ENCODE peak calls at places on chromosome 1, in nine cellular contexts. V is mucosa of descending colon, C is astrocyte, E is kidney epithelial cell, Z is heart right ventricle, G is left ventricle myocardium inferior, I is GM23338, H is osteoblast, R is sigmoid colon. B is an unnamed sample.

GRCh38 chr1:205963352-205963751 is 20.1 kb upstream of the SLC26A9 start:
- DNase-seq in V (no peak), C (peak; percentile 87), E (peak; percentile 69), Z (no peak), G (no peak), I (no peak), H (peak; percentile 93), R (no peak), B (no peak)

GRCh38 chr1:3898994-3899775 is 887 bp downstream of the C1orf174 start:
- DNase-seq in V (no peak), C (no peak), E (no peak), Z (no peak), G (no peak), I (peak; percentile 87), H (no peak), R (no peak), B (no peak)

GRCh38 chr1:10794724-10795304 is 1.6 kb downstream of the CASZ1 start:
- DNase-seq in V (no peak), C (no peak), E (no peak), Z (peak; percentile 39), G (peak; percentile 59), I (peak; percentile 59), H (peak; percentile 77), R (peak; percentile 68), B (no peak)

GRCh38 chr1:223486366-223486765 is 93.2 kb downstream of the CCDC185 start:
- DNase-seq in V (no peak), C (no peak), E (no peak), Z (no peak), G (no peak), I (peak; percentile 32), H (no peak), R (no peak), B (no peak)

GRCh38 chr1:24450857-24451397 is 35.3 kb downstream of the NIPAL3 start:
- DNase-seq in V (no peak), C (no peak), E (no peak), Z (no peak), G (no peak), I (no peak), H (no peak), R (no peak), B (no peak)

GRCh38 chr1:28449904-28450303 is 55.9 kb upstream of the RCC1 start:
- DNase-seq in V (no peak), C (peak; percentile 78), E (no peak), Z (no peak), G (no peak), I (no peak), H (peak; percentile 89), R (no peak), B (no peak)

GRCh38 chr1:12616709-12617373 is 1.2 kb downstream of the DHRS3 start:
- DNase-seq in V (peak; percentile 69), C (no peak), E (no peak), Z (peak; percentile 56), G (peak; percentile 39), I (no peak), H (peak; percentile 75), R (peak; percentile 81), B (no peak)

GRCh38 chr1:13582713-13583443 is 754 bp upstream of the PDPN start:
- DNase-seq in V (no peak), C (no peak), E (no peak), Z (no peak), G (no peak), I (peak; percentile 50), H (peak; percentile 15), R (no peak), B (no peak)

DNA sequence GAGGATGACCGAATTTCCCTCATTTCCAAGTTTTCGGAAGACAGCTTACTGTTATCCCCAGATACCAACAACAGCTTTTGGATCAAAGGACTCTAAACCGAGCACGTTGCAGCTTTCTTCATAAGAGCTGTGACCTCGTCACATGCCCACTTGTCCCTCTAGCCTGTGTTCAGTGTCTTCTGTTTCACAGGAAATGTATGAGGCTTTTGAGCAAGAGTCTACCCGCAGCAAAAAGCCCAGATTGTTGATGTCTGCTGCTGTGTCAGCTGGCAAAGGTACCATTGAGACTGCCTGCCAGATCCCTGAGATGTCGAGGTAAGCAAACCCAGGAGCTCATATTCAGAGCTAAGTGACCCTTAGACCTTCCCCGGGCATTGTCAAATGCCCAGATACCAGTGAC is 24.1 kb downstream of the CHI3L2 start:
- DNase-seq in V (no peak), C (no peak), E (no peak), Z (no peak), G (no peak), I (no peak), H (no peak), R (no peak), B (no peak)
- TF ChIP-seq CTCF in V (no peak), C (no peak), E (no peak), Z (no peak), G (no peak), I (no peak), H (no peak), R (no peak), B (no peak)

DNA sequence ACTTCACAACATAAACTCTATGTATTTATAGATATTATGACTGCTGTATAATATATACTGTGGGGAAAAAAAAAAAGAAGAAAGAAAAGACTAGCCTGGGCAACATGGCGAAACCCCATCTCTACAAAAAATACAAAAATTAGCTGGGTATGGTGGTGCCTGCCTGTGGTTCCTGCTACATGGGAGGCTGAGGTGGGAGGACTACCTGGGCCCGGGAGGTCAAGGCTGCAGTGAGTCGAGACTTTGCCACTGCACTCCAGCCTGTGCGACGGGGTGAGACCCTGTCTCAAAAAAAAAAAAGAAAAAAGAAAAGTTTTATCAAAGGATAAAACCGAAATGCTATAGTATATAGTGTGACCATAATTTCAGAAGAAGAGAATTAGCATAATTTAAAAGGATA is 2.7 kb downstream of the EXOC8 start:
- DNase-seq in V (no peak), C (no peak), E (no peak), Z (no peak), G (no peak), I (no peak), H (no peak), R (no peak), B (no peak)
- H3K4me3 ChIP-seq in V (no peak overlapping the region), C (peak overlapping the region; percentile 52), E (peak overlapping the region; percentile 9), Z (peak overlapping the region; percentile 95), G (peak overlapping the region; percentile 97), I (peak overlapping the region; percentile 90), H (peak overlapping the region; percentile 49), R (peak overlapping the region; percentile 78), B (peak overlapping the region; percentile 79)

DNA sequence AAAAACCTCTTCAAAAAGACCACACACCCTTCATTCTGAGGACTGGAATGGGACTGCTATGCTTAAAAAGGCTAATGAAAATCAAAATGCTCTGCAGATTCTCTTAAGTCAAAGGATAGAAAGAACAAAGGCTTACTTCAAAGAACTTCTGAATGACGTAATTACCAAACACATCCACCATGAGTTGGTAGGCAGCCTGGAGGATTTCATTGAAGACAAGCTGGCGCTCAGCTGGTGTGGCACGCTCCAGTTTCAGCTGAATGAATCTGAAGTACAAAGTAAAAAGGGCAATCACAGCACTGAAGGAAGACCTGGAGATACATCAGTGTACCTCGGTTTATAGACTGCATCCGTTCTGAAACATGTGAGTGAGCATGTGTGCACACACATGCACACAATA is 43.5 kb upstream of the SDC3 start:
- DNase-seq in V (no peak), C (no peak), E (no peak), Z (no peak), G (no peak), I (no peak), H (no peak), R (no peak), B (no peak)
- H3K36me3 ChIP-seq in V (peaks cover 15% of the 10 kb centered on the region), C (peaks cover 54% of the 10 kb centered on the region), E (peaks cover 2% of the 10 kb centered on the region), Z (peaks cover 91% of the 10 kb centered on the region), G (peaks cover 68% of the 10 kb centered on the region), I (peaks cover 71% of the 10 kb centered on the region), H (peaks cover 65% of the 10 kb centered on the region), R (peaks cover 41% of the 10 kb centered on the region), B (peaks cover 71% of the 10 kb centered on the region)

DNA sequence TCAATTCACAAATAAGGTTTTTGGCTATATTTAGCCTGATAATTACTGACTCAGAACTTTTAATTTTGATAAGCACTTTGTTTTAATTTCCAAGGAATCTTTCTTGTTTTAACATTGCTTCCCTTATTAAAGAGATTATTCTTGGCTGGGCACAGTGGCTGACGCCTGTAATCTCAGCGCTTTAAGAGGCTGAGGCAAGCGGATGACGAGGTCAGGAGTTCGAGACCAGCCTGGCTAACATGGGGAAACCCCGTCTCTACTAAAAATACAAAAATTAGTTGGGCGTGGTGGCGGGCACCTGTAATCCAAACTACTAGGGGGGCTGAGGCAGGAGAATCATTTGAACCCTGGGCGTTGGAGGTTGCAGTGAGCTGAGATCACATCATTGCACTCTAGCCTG is 13.8 kb downstream of the ALG14 start:
- DNase-seq in V (no peak), C (no peak), E (no peak), Z (no peak), G (no peak), I (no peak), H (no peak), R (no peak), B (no peak)
- TF ChIP-seq CTCF in V (no peak), C (no peak), E (no peak), Z (no peak), G (no peak), I (no peak), H (no peak), R (no peak), B (no peak)

B was measured in right atrium auricular region.